ENCODE peak calls at places on chromosomes 16 and 17, in seven cellular contexts. One of them, this sample, is unnamed.

GRCh38 chr17:4600563-4600962 is 16.2 kb downstream of the SMTNL2 start:
- DNase-seq in GM23338: peak
- DNase-seq in foreskin fibroblast: no peak
- DNase-seq in choroid plexus epithelial cell: no peak
- DNase-seq in BJ: no peak
- DNase-seq in OCI-LY7: no peak
- DNase-seq in lower leg skin: no peak
- DNase-seq in this sample: no peak

GRCh38 chr16:11254913-11255736 is 879 bp downstream of the SOCS1 start:
- DNase-seq in GM23338: no peak
- DNase-seq in foreskin fibroblast: peak
- DNase-seq in choroid plexus epithelial cell: peak
- DNase-seq in BJ: no peak
- DNase-seq in OCI-LY7: peak
- DNase-seq in lower leg skin: no peak
- DNase-seq in this sample: peak

GRCh38 chr17:40530988-40531971 is 29.9 kb upstream of the TNS4 start:
- DNase-seq in GM23338: no peak
- DNase-seq in foreskin fibroblast: no peak
- DNase-seq in choroid plexus epithelial cell: no peak
- DNase-seq in BJ: no peak
- DNase-seq in OCI-LY7: peak
- DNase-seq in lower leg skin: no peak
- DNase-seq in this sample: no peak

GRCh38 chr16:28308794-28309535 is 16.6 kb downstream of the SBK1 start:
- DNase-seq in GM23338: no peak
- DNase-seq in foreskin fibroblast: no peak
- DNase-seq in choroid plexus epithelial cell: no peak
- DNase-seq in BJ: no peak
- DNase-seq in OCI-LY7: no peak
- DNase-seq in lower leg skin: no peak
- DNase-seq in this sample: no peak

GRCh38 chr16:68412061-68412460 is 36.2 kb downstream of the SMPD3 start:
- DNase-seq in GM23338: no peak
- DNase-seq in foreskin fibroblast: no peak
- DNase-seq in choroid plexus epithelial cell: no peak
- DNase-seq in BJ: no peak
- DNase-seq in OCI-LY7: no peak
- DNase-seq in lower leg skin: no peak
- DNase-seq in this sample: no peak

GRCh38 chr17:72699566-72699965 is 392.9 kb downstream of the SLC39A11 start:
- DNase-seq in GM23338: no peak
- DNase-seq in foreskin fibroblast: peak
- DNase-seq in choroid plexus epithelial cell: no peak
- DNase-seq in BJ: no peak
- DNase-seq in OCI-LY7: no peak
- DNase-seq in lower leg skin: peak
- DNase-seq in this sample: no peak

GRCh38 chr17:54945671-54946070 is 22.8 kb downstream of the COX11 start:
- DNase-seq in GM23338: no peak
- DNase-seq in foreskin fibroblast: peak
- DNase-seq in choroid plexus epithelial cell: peak
- DNase-seq in BJ: no peak
- DNase-seq in OCI-LY7: no peak
- DNase-seq in lower leg skin: no peak
- DNase-seq in this sample: no peak

GRCh38 chr17:77863814-77864161 is 94.7 kb upstream of the TNRC6C start:
- DNase-seq in GM23338: no peak
- DNase-seq in foreskin fibroblast: no peak
- DNase-seq in choroid plexus epithelial cell: no peak
- DNase-seq in BJ: no peak
- DNase-seq in OCI-LY7: no peak
- DNase-seq in lower leg skin: peak
- DNase-seq in this sample: no peak

GRCh38 chr17:45660474-45660873 is 123.6 kb upstream of the CRHR1 start:
- DNase-seq in GM23338: peak
- DNase-seq in foreskin fibroblast: no peak
- DNase-seq in choroid plexus epithelial cell: no peak
- DNase-seq in BJ: no peak
- DNase-seq in OCI-LY7: no peak
- DNase-seq in lower leg skin: no peak
- DNase-seq in this sample: no peak

GRCh38 chr17:78882546-78883089 is 20.4 kb downstream of the CEP295NL start:
- DNase-seq in GM23338: no peak
- DNase-seq in foreskin fibroblast: no peak
- DNase-seq in choroid plexus epithelial cell: no peak
- DNase-seq in BJ: no peak
- DNase-seq in OCI-LY7: no peak
- DNase-seq in lower leg skin: no peak
- DNase-seq in this sample: no peak

GRCh38 chr17:50535407-50535806 is 2.9 kb downstream of the EPN3 start:
- DNase-seq in GM23338: no peak
- DNase-seq in foreskin fibroblast: no peak
- DNase-seq in choroid plexus epithelial cell: no peak
- DNase-seq in BJ: no peak
- DNase-seq in OCI-LY7: no peak
- DNase-seq in lower leg skin: no peak
- DNase-seq in this sample: no peak

GRCh38 chr17:32564325-32564724 is 77.5 kb downstream of the CDK5R1 start:
- DNase-seq in GM23338: no peak
- DNase-seq in foreskin fibroblast: no peak
- DNase-seq in choroid plexus epithelial cell: no peak
- DNase-seq in BJ: no peak
- DNase-seq in OCI-LY7: no peak
- DNase-seq in lower leg skin: no peak
- DNase-seq in this sample: no peak

GRCh38 chr16:27547134-27547533 is 2.6 kb downstream of the GTF3C1 start:
- DNase-seq in GM23338: no peak
- DNase-seq in foreskin fibroblast: peak
- DNase-seq in choroid plexus epithelial cell: peak
- DNase-seq in BJ: peak
- DNase-seq in OCI-LY7: no peak
- DNase-seq in lower leg skin: peak
- DNase-seq in this sample: peak

GRCh38 chr16:79988721-79989220 is 388.2 kb upstream of the MAF start:
- DNase-seq in GM23338: no peak
- DNase-seq in foreskin fibroblast: no peak
- DNase-seq in choroid plexus epithelial cell: peak
- DNase-seq in BJ: no peak
- DNase-seq in OCI-LY7: no peak
- DNase-seq in lower leg skin: no peak
- DNase-seq in this sample: no peak

GRCh38 chr16:64356267-64356666 is 765.6 kb downstream of the CDH11 start:
- DNase-seq in GM23338: no peak
- DNase-seq in foreskin fibroblast: peak
- DNase-seq in choroid plexus epithelial cell: peak
- DNase-seq in BJ: peak
- DNase-seq in OCI-LY7: no peak
- DNase-seq in lower leg skin: no peak
- DNase-seq in this sample: no peak

GRCh38 chr16:48605518-48606110 is 4.4 kb downstream of the N4BP1 start:
- DNase-seq in GM23338: no peak
- DNase-seq in foreskin fibroblast: peak
- DNase-seq in choroid plexus epithelial cell: no peak
- DNase-seq in BJ: no peak
- DNase-seq in OCI-LY7: no peak
- DNase-seq in lower leg skin: no peak
- DNase-seq in this sample: no peak

GRCh38 chr17:42182927-42183734 is 2.1 kb downstream of the HCRT start:
- DNase-seq in GM23338: no peak
- DNase-seq in foreskin fibroblast: peak
- DNase-seq in choroid plexus epithelial cell: peak
- DNase-seq in BJ: no peak
- DNase-seq in OCI-LY7: no peak
- DNase-seq in lower leg skin: no peak
- DNase-seq in this sample: peak

GRCh38 chr16:3349175-3349574 is 6.5 kb upstream of the OR2C1 start:
- DNase-seq in GM23338: no peak
- DNase-seq in foreskin fibroblast: no peak
- DNase-seq in choroid plexus epithelial cell: no peak
- DNase-seq in BJ: no peak
- DNase-seq in OCI-LY7: no peak
- DNase-seq in lower leg skin: no peak
- DNase-seq in this sample: peak

GRCh38 chr17:82126479-82127314 is 28.7 kb upstream of the FASN start:
- DNase-seq in GM23338: no peak
- DNase-seq in foreskin fibroblast: no peak
- DNase-seq in choroid plexus epithelial cell: no peak
- DNase-seq in BJ: no peak
- DNase-seq in OCI-LY7: peak
- DNase-seq in lower leg skin: no peak
- DNase-seq in this sample: no peak

GRCh38 chr16:85924675-85925074 is 25.7 kb downstream of the IRF8 start:
- DNase-seq in GM23338: no peak
- DNase-seq in foreskin fibroblast: peak
- DNase-seq in choroid plexus epithelial cell: no peak
- DNase-seq in BJ: peak
- DNase-seq in OCI-LY7: no peak
- DNase-seq in lower leg skin: no peak
- DNase-seq in this sample: no peak

GRCh38 chr16:73064996-73065349 is 17.0 kb upstream of the ZFHX3 start:
- DNase-seq in GM23338: no peak
- DNase-seq in foreskin fibroblast: no peak
- DNase-seq in choroid plexus epithelial cell: no peak
- DNase-seq in BJ: no peak
- DNase-seq in OCI-LY7: no peak
- DNase-seq in lower leg skin: no peak
- DNase-seq in this sample: no peak

GRCh38 chr17:59311051-59311468 is 20.4 kb upstream of the YPEL2 start:
- DNase-seq in GM23338: peak
- DNase-seq in foreskin fibroblast: peak
- DNase-seq in choroid plexus epithelial cell: peak
- DNase-seq in BJ: no peak
- DNase-seq in OCI-LY7: peak
- DNase-seq in lower leg skin: peak
- DNase-seq in this sample: peak

GRCh38 chr17:31663576-31663975 is 195.5 kb downstream of the COPRS start:
- DNase-seq in GM23338: peak
- DNase-seq in foreskin fibroblast: peak
- DNase-seq in choroid plexus epithelial cell: peak
- DNase-seq in BJ: no peak
- DNase-seq in OCI-LY7: no peak
- DNase-seq in lower leg skin: no peak
- DNase-seq in this sample: no peak

GRCh38 chr16:24611310-24611709 is 71.9 kb downstream of the RBBP6 start:
- DNase-seq in GM23338: no peak
- DNase-seq in foreskin fibroblast: no peak
- DNase-seq in choroid plexus epithelial cell: no peak
- DNase-seq in BJ: no peak
- DNase-seq in OCI-LY7: no peak
- DNase-seq in lower leg skin: no peak
- DNase-seq in this sample: no peak

GRCh38 chr16:24610421-24610765 is 71.0 kb downstream of the RBBP6 start:
- DNase-seq in GM23338: peak
- DNase-seq in foreskin fibroblast: peak
- DNase-seq in choroid plexus epithelial cell: peak
- DNase-seq in BJ: no peak
- DNase-seq in OCI-LY7: no peak
- DNase-seq in lower leg skin: no peak
- DNase-seq in this sample: peak

GRCh38 chr16:24612656-24613055 is 73.3 kb downstream of the RBBP6 start:
- DNase-seq in GM23338: no peak
- DNase-seq in foreskin fibroblast: no peak
- DNase-seq in choroid plexus epithelial cell: no peak
- DNase-seq in BJ: no peak
- DNase-seq in OCI-LY7: no peak
- DNase-seq in lower leg skin: no peak
- DNase-seq in this sample: no peak

GRCh38 chr16:24609417-24609739 is 70.0 kb downstream of the RBBP6 start:
- DNase-seq in GM23338: no peak
- DNase-seq in foreskin fibroblast: no peak
- DNase-seq in choroid plexus epithelial cell: no peak
- DNase-seq in BJ: no peak
- DNase-seq in OCI-LY7: no peak
- DNase-seq in lower leg skin: no peak
- DNase-seq in this sample: no peak

DNA sequence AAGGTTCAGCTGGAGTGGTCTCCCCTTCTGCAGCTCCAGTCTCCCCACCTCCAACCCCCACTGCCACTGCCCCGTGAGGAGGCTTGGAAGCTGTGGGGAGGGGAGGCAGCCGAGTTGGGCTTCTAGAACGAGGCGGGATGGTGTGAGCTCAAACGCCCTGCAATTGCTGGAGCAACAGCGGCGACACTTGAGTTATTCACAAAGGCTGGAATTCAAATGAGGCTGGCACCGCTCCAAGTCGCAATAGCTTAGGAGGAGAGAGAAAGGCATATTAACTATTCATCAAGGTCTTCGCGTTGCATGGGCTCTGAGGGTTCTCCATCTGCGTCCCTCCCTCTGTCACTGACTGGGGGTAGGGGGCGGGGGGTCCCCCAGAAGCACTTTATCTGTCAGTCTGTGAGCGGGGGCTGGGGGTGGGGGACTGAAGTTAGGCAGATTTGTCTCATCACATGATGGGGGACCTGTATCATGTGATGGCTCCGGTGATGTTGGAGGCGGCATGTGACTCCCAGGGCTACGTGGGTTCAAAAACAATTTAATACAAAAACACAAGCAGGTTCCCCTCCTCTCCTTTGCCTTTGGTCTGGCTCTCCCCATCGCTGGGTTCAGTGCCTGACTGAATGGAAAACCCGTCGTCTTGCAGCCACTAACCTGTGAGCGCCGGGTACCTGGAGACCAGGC is 70.5 kb downstream of the RBBP6 start:
- DNase-seq in GM23338: peak
- DNase-seq in foreskin fibroblast: peak
- DNase-seq in choroid plexus epithelial cell: peak
- DNase-seq in BJ: no peak
- DNase-seq in OCI-LY7: no peak
- DNase-seq in lower leg skin: peak
- DNase-seq in this sample: peak
- H3K4me3 ChIP-seq in GM23338: peak
- H3K4me3 ChIP-seq in foreskin fibroblast: peak
- H3K4me3 ChIP-seq in choroid plexus epithelial cell: peak
- H3K4me3 ChIP-seq in BJ: no peak
- H3K4me3 ChIP-seq in OCI-LY7: no peak
- H3K4me3 ChIP-seq in lower leg skin: no peak
- H3K4me3 ChIP-seq in this sample: peak

GRCh38 chr17:64020068-64020766 is at the start of gene ICAM2:
- DNase-seq in GM23338: peak
- DNase-seq in foreskin fibroblast: no peak
- DNase-seq in choroid plexus epithelial cell: no peak
- DNase-seq in BJ: no peak
- DNase-seq in OCI-LY7: peak
- DNase-seq in lower leg skin: peak
- DNase-seq in this sample: no peak
- H3K4me3 ChIP-seq in GM23338: peak
- H3K4me3 ChIP-seq in foreskin fibroblast: peak
- H3K4me3 ChIP-seq in choroid plexus epithelial cell: no peak
- H3K4me3 ChIP-seq in BJ: peak
- H3K4me3 ChIP-seq in OCI-LY7: peak
- H3K4me3 ChIP-seq in lower leg skin: peak
- H3K4me3 ChIP-seq in this sample: no peak

GRCh38 chr16:1310832-1311200 is 1.4 kb downstream of the UBE2I start:
- DNase-seq in GM23338: no peak
- DNase-seq in foreskin fibroblast: peak
- DNase-seq in choroid plexus epithelial cell: peak
- DNase-seq in BJ: no peak
- DNase-seq in OCI-LY7: peak
- DNase-seq in lower leg skin: no peak
- DNase-seq in this sample: no peak
- H3K4me3 ChIP-seq in GM23338: peak
- H3K4me3 ChIP-seq in foreskin fibroblast: peak
- H3K4me3 ChIP-seq in choroid plexus epithelial cell: peak
- H3K4me3 ChIP-seq in BJ: peak
- H3K4me3 ChIP-seq in OCI-LY7: peak
- H3K4me3 ChIP-seq in lower leg skin: peak
- H3K4me3 ChIP-seq in this sample: peak

GRCh38 chr17:43211480-43212402 is at the start of gene TMEM106A:
- DNase-seq in GM23338: peak
- DNase-seq in foreskin fibroblast: peak
- DNase-seq in choroid plexus epithelial cell: peak
- DNase-seq in BJ: peak
- DNase-seq in OCI-LY7: peak
- DNase-seq in lower leg skin: peak
- DNase-seq in this sample: peak
- H3K4me3 ChIP-seq in GM23338: peak
- H3K4me3 ChIP-seq in foreskin fibroblast: peak
- H3K4me3 ChIP-seq in choroid plexus epithelial cell: peak
- H3K4me3 ChIP-seq in BJ: peak
- H3K4me3 ChIP-seq in OCI-LY7: peak
- H3K4me3 ChIP-seq in lower leg skin: peak
- H3K4me3 ChIP-seq in this sample: peak